ENCODE peak calls at places on chromosomes 12 and 14, in four cellular contexts. W is IMR-90, U is mesendoderm, V is neuronal stem cell. P is an unnamed sample.

GRCh38 chr12:45343269-45344051 is 127.6 kb downstream of the ANO6 start:
- DNase-seq in W (peak), U (peak), V (no peak), P (peak)

GRCh38 chr12:40691913-40692616 is at the start of gene CNTN1:
- DNase-seq in W (peak), U (peak), V (peak), P (no peak)

GRCh38 chr14:105204206-105204930 is 23.3 kb upstream of the NUDT14 start:
- DNase-seq in W (no peak), U (no peak), V (no peak), P (peak)

GRCh38 chr14:61644185-61644584 is 51.1 kb upstream of the HIF1A start:
- DNase-seq in W (no peak), U (no peak), V (no peak), P (no peak)

GRCh38 chr14:31476131-31476917 is 11.5 kb downstream of the GPR33 start:
- DNase-seq in W (no peak), U (no peak), V (no peak), P (no peak)

GRCh38 chr14:56322531-56322930 is 204.3 kb downstream of the PELI2 start:
- DNase-seq in W (peak), U (no peak), V (no peak), P (no peak)

GRCh38 chr12:70638639-70639349 is 1.6 kb upstream of the PTPRB start:
- DNase-seq in W (no peak), U (no peak), V (no peak), P (no peak)

GRCh38 chr12:106672308-106673085 is 89.7 kb downstream of the RFX4 start:
- DNase-seq in W (no peak), U (peak), V (peak), P (no peak)

GRCh38 chr14:69666112-69666511 is 54.7 kb downstream of the SUSD6 start:
- DNase-seq in W (no peak), U (no peak), V (no peak), P (no peak)

GRCh38 chr14:24329736-24330135 is 5.1 kb downstream of the ADCY4 start:
- DNase-seq in W (no peak), U (no peak), V (no peak), P (no peak)

GRCh38 chr14:27366596-27366995 is 768.8 kb upstream of the NOVA1 start:
- DNase-seq in W (no peak), U (no peak), V (no peak), P (no peak)

GRCh38 chr12:3224530-3224903 is 147.3 kb downstream of the TSPAN9 start:
- DNase-seq in W (no peak), U (no peak), V (no peak), P (no peak)

GRCh38 chr14:40623641-40624040 is 983.0 kb upstream of the LRFN5 start:
- DNase-seq in W (no peak), U (no peak), V (no peak), P (no peak)

GRCh38 chr14:102965282-102965681 is 42.8 kb downstream of the AMN start:
- DNase-seq in W (no peak), U (no peak), V (no peak), P (no peak)

GRCh38 chr14:89828473-89829200 is 125.9 kb downstream of the EFCAB11 start:
- DNase-seq in W (peak), U (no peak), V (no peak), P (no peak)

GRCh38 chr14:80427101-80427500 is 215.8 kb upstream of the DIO2 start:
- DNase-seq in W (peak), U (no peak), V (no peak), P (peak)

GRCh38 chr14:64447890-64448667 is 17.2 kb upstream of the AKAP5 start:
- DNase-seq in W (no peak), U (peak), V (no peak), P (peak)

GRCh38 chr14:68823434-68824206 is 30.8 kb upstream of the ZFP36L1 start:
- DNase-seq in W (no peak), U (no peak), V (no peak), P (no peak)

GRCh38 chr12:60872219-60872618 is 1276.4 kb downstream of the SLC16A7 start:
- DNase-seq in W (no peak), U (no peak), V (no peak), P (no peak)

GRCh38 chr12:65649126-65649525 is 175.2 kb upstream of the HMGA2 start:
- DNase-seq in W (peak), U (no peak), V (no peak), P (no peak)

GRCh38 chr12:8048906-8049305 is 16.4 kb downstream of the FOXJ2 start:
- DNase-seq in W (no peak), U (no peak), V (no peak), P (no peak)

GRCh38 chr12:2769866-2770533 is 24.8 kb upstream of the FKBP4 start:
- DNase-seq in W (no peak), U (no peak), V (no peak), P (peak)

GRCh38 chr14:65069874-65070709 is 32.2 kb downstream of the MAX start:
- DNase-seq in W (no peak), U (no peak), V (no peak), P (peak)

GRCh38 chr12:20369164-20370000 is 1.0 kb downstream of the PDE3A start:
- DNase-seq in W (peak), U (peak), V (peak), P (no peak)

GRCh38 chr12:70255311-70255710 is 12.1 kb downstream of the CNOT2 start:
- DNase-seq in W (peak), U (no peak), V (no peak), P (no peak)

GRCh38 chr12:102300824-102301461 is 103.3 kb upstream of the PMCH start:
- DNase-seq in W (peak), U (peak), V (no peak), P (peak)

GRCh38 chr12:127613056-127613455 is 653.9 kb upstream of the TMEM132C start:
- DNase-seq in W (peak), U (no peak), V (no peak), P (no peak)
- H3K18ac ChIP-seq in W (no peak), U (no peak), V (no peak), P (no peak)

GRCh38 chr14:85233756-85234545 is 296.0 kb upstream of the FLRT2 start:
- DNase-seq in W (peak), U (peak), V (no peak), P (peak)
- H3K4me3 ChIP-seq in W (no peak), U (no peak), V (no peak), P (no peak)

GRCh38 chr14:99395904-99396530 is 84.6 kb downstream of the SETD3 start:
- DNase-seq in W (peak), U (no peak), V (no peak), P (no peak)

GRCh38 chr14:99391671-99392070 is 89.0 kb downstream of the SETD3 start:
- DNase-seq in W (peak), U (no peak), V (no peak), P (peak)

GRCh38 chr14:99397698-99398097 is 83.0 kb downstream of the SETD3 start:
- DNase-seq in W (no peak), U (no peak), V (no peak), P (no peak)

GRCh38 chr14:99393059-99393655 is 87.5 kb downstream of the SETD3 start:
- DNase-seq in W (peak), U (peak), V (no peak), P (peak)

GRCh38 chr14:99394602-99395001 is 86.1 kb downstream of the SETD3 start:
- DNase-seq in W (no peak), U (peak), V (no peak), P (no peak)
- H3K18ac ChIP-seq in W (no peak), U (no peak), V (peak), P (no peak)

GRCh38 chr12:21438643-21439042 is 1.2 kb downstream of the PYROXD1 start:
- DNase-seq in W (peak), U (no peak), V (no peak), P (peak)
- H3K4me3 ChIP-seq in W (no peak), U (no peak), V (peak), P (no peak)

DNA sequence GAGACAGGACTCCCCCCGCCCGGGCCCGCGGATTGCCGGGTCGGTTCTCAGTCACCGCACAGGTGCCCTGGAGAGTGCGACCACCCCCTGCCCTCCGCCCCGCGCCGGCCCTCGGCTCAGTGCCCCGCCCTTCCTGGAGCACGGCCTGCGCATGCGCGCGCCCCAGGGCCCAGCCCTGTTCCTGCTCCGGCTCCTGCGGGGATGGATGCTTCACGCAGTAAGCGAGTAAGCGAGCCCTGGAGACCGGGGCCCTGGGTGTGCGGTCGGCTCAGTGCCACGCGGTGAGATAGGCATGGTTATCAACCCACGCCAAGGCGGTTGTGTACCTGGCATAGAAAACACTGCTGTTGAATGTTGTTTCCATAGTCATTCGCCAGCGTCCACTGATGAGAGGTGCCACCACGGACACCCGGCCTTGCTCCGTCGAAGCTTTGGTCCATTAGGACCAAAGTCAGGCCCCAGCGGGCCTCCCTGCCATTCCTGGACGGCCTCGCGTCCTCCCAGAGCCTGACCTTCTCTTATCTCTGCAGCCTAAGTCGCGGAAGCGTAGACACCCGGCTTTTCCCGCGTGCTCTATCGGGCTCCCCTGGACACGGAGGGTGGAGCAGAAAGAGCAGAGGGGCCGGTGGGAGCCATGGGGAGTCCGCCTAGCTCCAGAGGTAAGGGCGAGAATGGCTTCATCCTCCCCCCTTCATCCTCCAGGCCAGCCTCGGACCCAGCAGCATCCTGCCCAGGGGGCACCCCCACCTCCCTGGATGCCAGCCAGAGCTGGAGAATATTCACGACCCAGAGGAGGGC is 90.6 kb downstream of the PAPOLA start:
- DNase-seq in W (peak), U (no peak), V (peak), P (peak)
- H3K18ac ChIP-seq in W (no peak), U (no peak), V (peak), P (no peak)

GRCh38 chr12:98013560-98013959 is 501.8 kb upstream of the TMPO start:
- DNase-seq in W (no peak), U (no peak), V (no peak), P (no peak)
- H3K4me3 ChIP-seq in W (no peak), U (no peak), V (no peak), P (no peak)

GRCh38 chr12:39239484-39240143 is 203.3 kb downstream of the KIF21A start:
- DNase-seq in W (no peak), U (peak), V (no peak), P (no peak)
- H3K18ac ChIP-seq in W (no peak), U (no peak), V (no peak), P (no peak)

DNA sequence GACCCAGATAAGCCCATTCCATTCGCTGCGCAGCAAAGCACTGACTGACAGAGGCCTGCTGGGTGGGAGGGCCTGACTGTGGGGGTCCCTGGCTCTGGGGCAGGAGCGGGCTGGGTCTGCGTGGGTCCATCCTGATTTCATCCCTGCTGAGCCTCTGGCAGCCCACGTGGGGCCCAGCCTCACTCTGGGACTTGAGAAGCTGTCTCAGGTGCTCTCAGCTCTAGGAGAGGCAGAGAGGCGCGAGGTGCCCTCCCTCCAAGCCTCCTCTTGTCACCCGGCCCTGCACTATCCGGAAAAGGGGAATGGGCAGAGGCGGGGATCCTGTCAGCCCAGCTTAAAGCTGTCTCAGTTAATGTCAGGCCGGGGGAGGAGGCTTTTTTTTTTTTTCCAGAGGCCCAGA is 907 bp downstream of the ABCB9 start:
- DNase-seq in W (no peak), U (no peak), V (no peak), P (no peak)
- H3K4me3 ChIP-seq in W (no peak), U (no peak), V (peak), P (no peak)

GRCh38 chr12:124115976-124116690 is 143.1 kb downstream of the ZNF664 start:
- DNase-seq in W (no peak), U (peak), V (no peak), P (no peak)
- H3K18ac ChIP-seq in W (no peak), U (peak), V (no peak), P (no peak)

DNA sequence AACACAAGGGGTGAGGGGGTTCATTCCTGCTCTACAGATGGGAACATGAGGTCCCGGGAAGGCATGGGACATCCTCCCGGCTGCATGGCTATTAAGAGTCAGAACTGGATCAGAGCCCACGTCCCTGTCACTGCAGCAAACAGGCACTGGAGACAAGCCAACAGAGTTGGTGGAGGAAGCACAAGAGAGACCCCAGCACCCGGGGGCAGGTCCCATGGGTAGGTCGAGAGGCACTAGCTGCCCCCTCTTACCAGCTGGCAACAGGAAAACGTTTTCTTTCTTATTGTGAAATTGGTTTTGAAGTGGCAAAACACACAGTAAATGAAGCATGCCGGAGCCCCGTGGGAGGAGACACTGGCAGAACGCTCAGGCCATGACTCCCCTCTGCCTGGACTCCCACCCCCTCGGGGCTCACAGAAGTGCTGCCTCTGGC is 43.6 kb downstream of the SYNE3 start:
- DNase-seq in W (no peak), U (no peak), V (no peak), P (no peak)
- H3K4me3 ChIP-seq in W (no peak), U (no peak), V (no peak), P (no peak)